ENCODE peak calls at places on chromosomes 12 and 14, in four cellular contexts. Z is activated gamma-delta T cell treated with Interleukin-2 at 50 U/mL for 16 hours, G is skeletal muscle cell, R is HS-5. X is an unnamed sample.

GRCh38 chr12:84599539-84599938 is 313.1 kb downstream of the SLC6A15 start:
- DNase-seq in Z (no peak), G (peak; percentile 11), R (no peak), X (peak; percentile 2)

GRCh38 chr14:89165189-89165809 is 251.7 kb downstream of the FOXN3 start:
- DNase-seq in Z (no peak), R (no peak), G (no peak), X (no peak)

GRCh38 chr14:71267691-71268090 is 360.4 kb downstream of the PCNX1 start:
- DNase-seq in Z (no peak), R (no peak), G (no peak), X (no peak)

GRCh38 chr12:55820679-55821078 is 2.8 kb downstream of the ORMDL2 start:
- DNase-seq in R (no peak), G (no peak), Z (no peak), X (no peak)

GRCh38 chr12:12230275-12230674 is 36.6 kb downstream of the LRP6 start:
- DNase-seq in Z (no peak), R (no peak), G (no peak), X (no peak)

GRCh38 chr14:22339277-22339676 is 249.7 kb downstream of the DAD1 start:
- DNase-seq in Z (no peak), R (no peak), G (peak; percentile 78), X (no peak)

GRCh38 chr14:85824526-85824925 is 294.6 kb downstream of the FLRT2 start:
- DNase-seq in R (no peak), G (no peak), Z (no peak), X (no peak)

GRCh38 chr12:90124289-90124688 is 415.7 kb upstream of the ATP2B1 start:
- DNase-seq in G (no peak), R (peak; percentile 23), Z (no peak), X (no peak)

GRCh38 chr14:75283884-75284563 is 5.4 kb downstream of the FOS start:
- DNase-seq in Z (no peak), G (no peak), R (no peak), X (no peak)

GRCh38 chr12:89825591-89826449 is 117.2 kb upstream of the ATP2B1 start:
- DNase-seq in Z (no peak), G (no peak), R (no peak), X (no peak)